ENCODE peak calls at places on chromosomes 1 and 21, in five cellular contexts. K is HepG2, S is GM12892, J is K562, O is H1. U is an unnamed sample.

GRCh38 chr1:62613890-62614289 is 16.6 kb downstream of the ANGPTL3 start:
- DNase-seq in K (peak; percentile 45), S (no peak), J (no peak), O (no peak), U (no peak)

GRCh38 chr1:47442844-47443529 is 5.1 kb downstream of the FOXD2 start:
- DNase-seq in K (no peak), S (no peak), J (no peak), O (no peak), U (no peak)

GRCh38 chr21:31554511-31555022 is 104.9 kb upstream of the SOD1 start:
- DNase-seq in K (no peak), S (no peak), J (no peak), O (no peak), U (no peak)

GRCh38 chr1:212293579-212293978 is 8.4 kb downstream of the PPP2R5A start:
- DNase-seq in K (no peak), S (no peak), J (peak; percentile 53), O (no peak), U (no peak)

GRCh38 chr21:45142916-45143315 is 68.5 kb downstream of the ADARB1 start:
- DNase-seq in K (no peak), S (no peak), J (no peak), O (no peak), U (no peak)

GRCh38 chr1:10866314-10867091 is 70.1 kb upstream of the CASZ1 start:
- DNase-seq in K (peak; percentile 18), S (no peak), J (peak; percentile 55), O (peak; percentile 74), U (no peak)

GRCh38 chr1:156368157-156368658 is 803 bp upstream of the RHBG start:
- DNase-seq in K (peak; percentile 67), S (no peak), J (no peak), O (no peak), U (no peak)

GRCh38 chr1:3530931-3531818 is 76.7 kb downstream of the ARHGEF16 start:
- DNase-seq in K (peak; percentile 67), S (no peak), J (peak; percentile 89), O (peak; percentile 83), U (peak; percentile 66)

GRCh38 chr1:161307230-161307768 is 2.5 kb downstream of the MPZ start:
- DNase-seq in K (peak; percentile 54), S (no peak), J (peak; percentile 88), O (no peak), U (no peak)

GRCh38 chr1:169676001-169676400 is 35.4 kb downstream of the SELL start:
- DNase-seq in K (no peak), S (no peak), J (no peak), O (no peak), U (no peak)

GRCh38 chr1:88433556-88433955 is 250.5 kb upstream of the PKN2 start:
- DNase-seq in K (no peak), S (no peak), J (no peak), O (no peak), U (no peak)

GRCh38 chr1:109984190-109984455 is 442 bp upstream of the AHCYL1 start:
- DNase-seq in K (no peak), S (no peak), J (no peak), O (no peak), U (no peak)

GRCh38 chr1:203628997-203629508 is 2.4 kb downstream of the ATP2B4 start:
- DNase-seq in K (no peak), S (no peak), J (no peak), O (peak; percentile 63), U (no peak)

GRCh38 chr1:47684964-47685762 is 247.3 kb downstream of the FOXD2 start:
- DNase-seq in K (no peak), S (no peak), J (no peak), O (peak; percentile 33), U (no peak)

GRCh38 chr1:42427240-42427639 is 28.6 kb downstream of the ZMYND12 start:
- DNase-seq in K (no peak), S (no peak), J (no peak), O (no peak), U (no peak)

GRCh38 chr21:41407541-41408460 is 18.2 kb upstream of the MX1 start:
- DNase-seq in K (no peak), S (no peak), J (no peak), O (no peak), U (no peak)

GRCh38 chr1:224939844-224940425 is 10.5 kb downstream of the DNAH14 start:
- DNase-seq in K (no peak), S (no peak), J (no peak), O (no peak), U (no peak)

GRCh38 chr1:156359973-156360372 is 9.0 kb upstream of the RHBG start:
- DNase-seq in K (no peak), S (no peak), J (peak; percentile 64), O (no peak), U (no peak)

GRCh38 chr1:208088319-208088718 is 155.9 kb downstream of the PLXNA2 start:
- DNase-seq in K (no peak), S (no peak), J (no peak), O (no peak), U (no peak)

GRCh38 chr1:199550384-199551067 is 477.0 kb upstream of the NR5A2 start:
- DNase-seq in K (no peak), S (no peak), J (no peak), O (no peak), U (no peak)

GRCh38 chr1:17192394-17193221 is 12.3 kb upstream of the PADI1 start:
- DNase-seq in K (no peak), S (no peak), J (peak; percentile 21), O (no peak), U (no peak)

GRCh38 chr21:44285547-44285992 is at the start of gene AIRE:
- DNase-seq in K (no peak), S (no peak), J (no peak), O (no peak), U (no peak)

DNA sequence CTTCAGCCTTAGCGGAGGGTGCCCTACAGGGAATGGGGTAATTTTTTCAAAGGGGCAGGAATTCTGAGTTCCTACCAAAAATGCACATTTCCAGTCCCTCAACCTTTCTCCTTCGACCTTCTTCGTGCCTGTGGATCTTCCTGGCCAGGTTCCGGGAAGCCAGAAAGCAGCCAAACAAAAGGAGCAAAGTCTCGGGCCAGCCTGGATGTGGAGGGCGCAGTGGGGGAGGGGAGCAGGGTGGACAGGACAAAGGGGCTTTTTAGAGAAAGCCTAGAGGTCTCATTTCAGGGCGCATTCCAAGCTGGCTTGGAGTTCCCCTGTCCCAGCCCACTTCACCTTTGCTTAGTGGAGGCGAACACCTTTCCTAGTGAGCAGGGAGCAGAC is 2.9 kb upstream of the INAVA start:
- DNase-seq in K (peak; percentile 83), S (no peak), J (no peak), O (peak; percentile 86), U (peak; percentile 5)
- TF ChIP-seq TAF1 in K (peak; percentile 43), S (no peak), J (no peak), O (peak; percentile 80), U (no peak)

GRCh38 chr1:40450491-40451237 is 388 bp downstream of the ZFP69B start:
- DNase-seq in K (peak; percentile 5), S (peak; percentile 30), J (peak; percentile 86), O (peak; percentile 47), U (no peak)
- TF ChIP-seq POLR2AphosphoS5 in K (peak; percentile 43), S (no peak), J (peak; percentile 34), O (no peak), U (no peak)

GRCh38 chr1:30487042-30487441 is 236.3 kb downstream of the MATN1 start:
- DNase-seq in K (no peak), S (no peak), J (no peak), O (no peak), U (no peak)
- TF ChIP-seq TAF1 in K (no peak), S (no peak), J (no peak), O (no peak), U (no peak)

GRCh38 chr1:111989531-111990025 is at the start of gene KCND3:
- DNase-seq in K (no peak), S (no peak), J (no peak), O (peak; percentile 54), U (peak; percentile 32)

GRCh38 chr1:111992396-111992985 is 3.0 kb upstream of the KCND3 start:
- DNase-seq in K (no peak), S (no peak), J (no peak), O (no peak), U (no peak)

GRCh38 chr1:111990026-111990877 is 784 bp upstream of the KCND3 start:
- DNase-seq in K (no peak), S (no peak), J (no peak), O (peak; percentile 62), U (no peak)

GRCh38 chr1:111988743-111989453 is 570 bp downstream of the KCND3 start:
- DNase-seq in K (no peak), S (no peak), J (no peak), O (peak; percentile 69), U (no peak)

DNA sequence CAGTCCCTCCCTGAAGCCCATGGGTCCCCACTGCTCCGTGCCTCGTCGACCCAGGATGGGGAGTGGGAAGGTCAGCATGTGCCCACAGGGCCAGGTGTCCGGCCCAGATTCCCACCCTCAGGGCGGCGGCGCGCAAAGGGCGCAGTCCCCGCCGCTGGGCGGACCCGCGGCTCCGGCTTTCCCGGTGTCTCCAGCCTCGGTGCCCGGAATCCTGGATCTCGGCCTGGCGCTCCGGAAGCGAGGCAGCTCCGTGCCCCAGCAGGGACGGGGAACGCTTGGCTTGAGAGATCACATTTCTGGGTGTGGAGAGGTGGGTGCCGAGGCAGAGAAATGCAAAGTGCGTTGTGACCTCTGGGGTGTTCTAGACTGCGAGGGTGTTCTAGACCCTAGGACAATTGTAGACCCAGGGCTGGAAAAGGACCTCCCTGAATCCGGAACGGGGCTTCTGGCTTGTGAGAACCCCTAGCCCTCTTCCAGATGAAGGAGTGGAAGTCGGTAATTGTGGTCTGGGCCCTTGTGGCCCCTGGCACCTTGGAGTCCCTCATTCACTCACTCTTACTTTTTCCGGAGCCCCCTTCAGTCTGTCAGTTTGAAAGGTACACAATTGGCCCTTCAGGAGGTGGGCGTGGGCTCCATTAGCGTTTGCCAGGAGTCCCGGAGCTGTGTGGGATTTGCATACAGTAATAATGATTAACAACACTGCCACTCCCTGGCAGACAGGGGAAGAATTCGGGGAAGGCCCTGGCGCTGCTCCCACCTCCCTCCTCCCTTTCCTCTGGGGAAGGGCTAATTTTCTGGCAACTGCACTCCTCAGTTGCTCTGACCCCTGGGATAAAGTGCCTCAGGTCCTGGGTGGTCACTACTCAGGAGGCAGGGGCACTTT is 1.7 kb upstream of the KCND3 start:
- DNase-seq in K (peak; percentile 11), S (no peak), J (peak; percentile 30), O (peak; percentile 80), U (no peak)
- TF ChIP-seq POLR2AphosphoS5 in K (no peak), S (no peak), J (no peak), O (no peak), U (no peak)

GRCh38 chr1:150544204-150544603 is 5.0 kb upstream of the ADAMTSL4 start:
- DNase-seq in K (no peak), S (no peak), J (peak; percentile 28), O (no peak), U (no peak)

GRCh38 chr1:150546294-150546937 is 2.8 kb upstream of the ADAMTSL4 start:
- DNase-seq in K (no peak), S (no peak), J (peak; percentile 63), O (no peak), U (no peak)

GRCh38 chr1:150548324-150548631 is 930 bp upstream of the ADAMTSL4 start:
- DNase-seq in K (no peak), S (no peak), J (no peak), O (no peak), U (no peak)

GRCh38 chr1:150545486-150546032 is 3.6 kb upstream of the ADAMTSL4 start:
- DNase-seq in K (no peak), S (no peak), J (peak; percentile 98), O (no peak), U (no peak)

GRCh38 chr1:150543500-150544143 is 5.6 kb upstream of the ADAMTSL4 start:
- DNase-seq in K (peak; percentile 74), S (no peak), J (peak; percentile 22), O (no peak), U (no peak)
- TF ChIP-seq TAF1 in K (no peak), S (no peak), J (no peak), O (no peak), U (no peak)